ENCODE peak calls at places on chromosome 17, in five cellular contexts. S, T, J, B and F are unnamed samples.

GRCh38 chr17:41976142-41976768 is 9.7 kb downstream of the CNP start:
- DNase-seq in J (no peak), T (no peak), S (no peak), B (peak; percentile 69), F (no peak)

GRCh38 chr17:81976332-81977210 is 858 bp upstream of the ASPSCR1 start:
- DNase-seq in S (no peak), B (no peak), T (no peak), J (peak; percentile 39), F (peak; percentile 46)

GRCh38 chr17:81509048-81509686 is 3.4 kb downstream of the ACTG1 start:
- DNase-seq in S (no peak), B (no peak), J (no peak), T (no peak), F (no peak)

GRCh38 chr17:43601280-43602050 is 55.3 kb upstream of the ETV4 start:
- DNase-seq in T (no peak), B (peak; percentile 51), S (no peak), J (no peak), F (no peak)

GRCh38 chr17:44655983-44656700 is at the start of gene MEIOC:
- DNase-seq in T (no peak), B (no peak), S (peak; percentile 51), J (peak; percentile 80), F (peak; percentile 49)

GRCh38 chr17:75207760-75208159 is 2.3 kb downstream of the NUP85 start:
- DNase-seq in J (no peak), B (no peak), S (no peak), T (no peak), F (no peak)

GRCh38 chr17:2056221-2057129 is 1.6 kb downstream of the HIC1 start:
- DNase-seq in S (peak; percentile 74), B (peak; percentile 66), J (peak; percentile 71), T (peak; percentile 62), F (peak; percentile 79)

GRCh38 chr17:79915850-79916430 is 76.7 kb upstream of the CBX4 start:
- DNase-seq in B (peak; percentile 46), T (no peak), J (peak; percentile 63), S (no peak), F (no peak)

GRCh38 chr17:31778538-31778937 is 80.5 kb downstream of the COPRS start:
- DNase-seq in S (no peak), B (no peak), J (no peak), T (no peak), F (no peak)

GRCh38 chr17:61294777-61295176 is 104.9 kb upstream of the TBX2 start:
- DNase-seq in S (no peak), T (no peak), J (peak; percentile 30), B (peak; percentile 39), F (no peak)

GRCh38 chr17:3964203-3965122 is at the start of gene ATP2A3:
- DNase-seq in T (peak; percentile 69), S (peak; percentile 83), B (no peak), J (peak; percentile 51), F (peak; percentile 81)

GRCh38 chr17:69404398-69404797 is 10.1 kb upstream of the MAP2K6 start:
- DNase-seq in B (no peak), J (no peak), T (no peak), S (no peak), F (no peak)

GRCh38 chr17:28529012-28529400 is 22.9 kb downstream of the FOXN1 start:
- DNase-seq in T (no peak), J (no peak), B (no peak), S (no peak), F (no peak)

GRCh38 chr17:78357177-78357586 is 2.7 kb downstream of the SOCS3 start:
- DNase-seq in T (no peak), B (peak; percentile 75), S (no peak), J (no peak), F (no peak)

GRCh38 chr17:57987582-57988300 is at the start of gene VEZF1:
- DNase-seq in J (peak; percentile 95), S (peak; percentile 91), B (peak; percentile 44), T (peak; percentile 83), F (peak; percentile 82)

GRCh38 chr17:43664096-43664495 is 2.4 kb upstream of the MEOX1 start:
- DNase-seq in S (no peak), J (no peak), B (no peak), T (no peak), F (no peak)

GRCh38 chr17:48262982-48263586 is 155.5 kb downstream of the SNX11 start:
- DNase-seq in B (no peak), S (no peak), J (no peak), T (no peak), F (no peak)

GRCh38 chr17:47373002-47373401 is 49.2 kb downstream of the EFCAB13 start:
- DNase-seq in J (no peak), T (no peak), S (no peak), B (no peak), F (no peak)

GRCh38 chr17:53722407-53722806 is 100.3 kb upstream of the KIF2B start:
- DNase-seq in B (peak; percentile 96), J (no peak), S (no peak), T (no peak), F (no peak)

GRCh38 chr17:48463531-48463930 is 33.5 kb upstream of the SKAP1 start:
- DNase-seq in T (no peak), J (no peak), S (no peak), B (no peak), F (no peak)

GRCh38 chr17:61868074-61868473 is 4.7 kb upstream of the BRIP1 start:
- DNase-seq in J (no peak), T (no peak), B (no peak), S (no peak), F (no peak)

GRCh38 chr17:75394332-75394918 is 11.1 kb downstream of the GRB2 start:
- DNase-seq in S (peak; percentile 37), B (no peak), J (no peak), T (no peak), F (no peak)

GRCh38 chr17:2701161-2701995 is 10.2 kb downstream of the CLUH start:
- DNase-seq in J (no peak), S (no peak), T (peak; percentile 32), B (no peak), F (no peak)

GRCh38 chr17:54972406-54973138 is 4.0 kb downstream of the STXBP4 start:
- DNase-seq in B (no peak), T (no peak), S (no peak), J (no peak), F (no peak)

GRCh38 chr17:41910701-41911391 is 7.9 kb downstream of the ACLY start:
- DNase-seq in S (no peak), T (no peak), J (no peak), B (peak; percentile 97), F (no peak)

GRCh38 chr17:31448467-31449077 is 57.1 kb downstream of the RAB11FIP4 start:
- DNase-seq in T (no peak), B (peak; percentile 77), S (no peak), J (no peak), F (no peak)

GRCh38 chr17:46877466-46877865 is 26.1 kb downstream of the WNT9B start:
- DNase-seq in B (no peak), T (no peak), S (peak; percentile 51), J (no peak), F (no peak)

GRCh38 chr17:44604149-44605115 is 47.1 kb downstream of the FZD2 start:
- DNase-seq in J (no peak), B (peak; percentile 30), S (no peak), T (no peak), F (no peak)

GRCh38 chr17:41814195-41814594 is 1.4 kb downstream of the FKBP10 start:
- DNase-seq in B (peak; percentile 37), T (no peak), S (no peak), J (no peak), F (no peak)

GRCh38 chr17:29590261-29590978 is 972 bp upstream of the GIT1 start:
- DNase-seq in B (peak; percentile 66), S (no peak), J (no peak), T (no peak), F (peak; percentile 72)

GRCh38 chr17:58337600-58338453 is 9.2 kb upstream of the TSPOAP1 start:
- DNase-seq in S (peak; percentile 93), T (peak; percentile 89), J (peak; percentile 75), B (peak; percentile 72), F (peak; percentile 95)

DNA sequence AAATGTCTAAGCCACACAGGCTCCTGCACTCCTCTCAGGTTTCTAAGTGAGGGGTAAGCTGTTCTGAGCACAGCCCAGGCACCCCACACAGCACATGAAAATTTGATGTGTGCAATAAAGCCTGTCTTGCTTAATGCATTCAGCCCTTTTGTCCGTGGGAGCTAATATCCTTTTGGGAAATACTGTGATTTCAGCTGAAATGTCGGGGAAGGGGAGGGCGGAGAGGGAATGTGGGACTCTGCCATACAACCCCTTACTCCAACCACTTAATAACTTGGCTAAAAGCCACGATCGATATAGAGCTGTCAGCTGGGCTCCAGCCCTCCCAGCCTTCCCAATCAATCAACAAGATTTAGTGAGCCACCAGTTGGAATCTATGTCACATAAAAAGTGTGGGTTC is 82.6 kb upstream of the PIRT start:
- DNase-seq in S (no peak), J (no peak), T (no peak), B (no peak), F (no peak)
- TF ChIP-seq CTCF in S (no peak), J (no peak), T (no peak), B (no peak), F (no peak)

GRCh38 chr17:65797809-65798208 is 236.4 kb upstream of the AXIN2 start:
- DNase-seq in J (peak; percentile 74), T (no peak), S (no peak), B (no peak), F (no peak)

GRCh38 chr17:65797101-65797500 is 235.7 kb upstream of the AXIN2 start:
- DNase-seq in S (no peak), T (no peak), J (no peak), B (no peak), F (no peak)

GRCh38 chr17:65790241-65790640 is 228.8 kb upstream of the AXIN2 start:
- DNase-seq in J (no peak), B (no peak), T (no peak), S (no peak), F (no peak)

GRCh38 chr17:65799454-65799853 is 238.0 kb upstream of the AXIN2 start:
- DNase-seq in S (no peak), B (no peak), T (no peak), J (no peak), F (no peak)

GRCh38 chr17:65794572-65794971 is 233.1 kb upstream of the AXIN2 start:
- DNase-seq in T (no peak), J (peak; percentile 45), B (peak; percentile 35), S (no peak), F (no peak)
- TF ChIP-seq CTCF in T (peak; percentile 60), J (peak; percentile 68), B (peak; percentile 50), S (peak; percentile 53), F (peak; percentile 57)

GRCh38 chr17:73715714-73716113 is 71.5 kb upstream of the SDK2 start:
- DNase-seq in B (no peak), S (no peak), T (no peak), J (no peak), F (no peak)

GRCh38 chr17:73710095-73710592 is 65.9 kb upstream of the SDK2 start:
- DNase-seq in S (peak; percentile 80), T (peak; percentile 62), B (peak; percentile 31), J (peak; percentile 83), F (peak; percentile 17)

GRCh38 chr17:73711916-73712315 is 67.7 kb upstream of the SDK2 start:
- DNase-seq in T (no peak), J (no peak), S (no peak), B (no peak), F (no peak)

GRCh38 chr17:73711184-73711583 is 66.9 kb upstream of the SDK2 start:
- DNase-seq in B (no peak), J (no peak), T (no peak), S (no peak), F (peak; percentile 25)

GRCh38 chr17:73713136-73713535 is 68.9 kb upstream of the SDK2 start:
- DNase-seq in B (no peak), S (no peak), J (peak; percentile 56), T (no peak), F (no peak)
- TF ChIP-seq CTCF in B (no peak), S (no peak), J (peak; percentile 42), T (no peak), F (no peak)

GRCh38 chr17:8120520-8121443 is 2.5 kb upstream of the ALOXE3 start:
- DNase-seq in J (peak; percentile 87), T (peak; percentile 62), B (peak; percentile 76), S (peak; percentile 69), F (peak; percentile 86)
- TF ChIP-seq CTCF in J (peak; percentile 47), T (peak; percentile 33), B (peak; percentile 48), S (peak; percentile 54), F (peak; percentile 44)